ENCODE peak calls at places on chromosome 18, in six cellular contexts. A, Y, I, Q, H and X are unnamed samples.

GRCh38 chr18:7927119-7927518 is 360.0 kb downstream of the PTPRM start:
- DNase-seq in A (no peak), Y (no peak), I (no peak), Q (no peak), H (no peak), X (peak; percentile 13)

GRCh38 chr18:72752220-72752619 is 115.6 kb downstream of the NETO1 start:
- DNase-seq in A (no peak), Y (no peak), I (no peak), Q (no peak), H (no peak), X (no peak)

GRCh38 chr18:38301621-38302020 is 736.0 kb upstream of the CELF4 start:
- DNase-seq in A (no peak), Y (no peak), I (no peak), Q (peak; percentile 2), H (no peak), X (no peak)

GRCh38 chr18:63074987-63075404 is 244.6 kb downstream of the BCL2 start:
- DNase-seq in A (peak; percentile 86), Y (no peak), I (peak; percentile 87), Q (peak; percentile 70), H (peak; percentile 28), X (peak; percentile 78)

GRCh38 chr18:22191986-22192385 is 22.6 kb downstream of the GATA6 start:
- DNase-seq in A (peak; percentile 46), Y (no peak), I (no peak), Q (no peak), H (no peak), X (no peak)

GRCh38 chr18:48918156-48918555 is 32.6 kb downstream of the SMAD7 start:
- DNase-seq in A (no peak), Y (peak; percentile 64), I (no peak), Q (no peak), H (no peak), X (no peak)

GRCh38 chr18:35024965-35025364 is 16.2 kb upstream of the MAPRE2 start:
- DNase-seq in A (no peak), Y (no peak), I (no peak), Q (peak; percentile 8), H (no peak), X (peak; percentile 82)

GRCh38 chr18:5979971-5980457 is 84.7 kb upstream of the TMEM200C start:
- DNase-seq in A (no peak), Y (no peak), I (no peak), Q (no peak), H (no peak), X (no peak)

GRCh38 chr18:60446821-60447220 is 74.2 kb upstream of the MC4R start:
- DNase-seq in A (peak; percentile 5), Y (no peak), I (no peak), Q (no peak), H (no peak), X (peak; percentile 61)

GRCh38 chr18:48514786-48515185 is 24.0 kb upstream of the CTIF start:
- DNase-seq in A (peak; percentile 13), Y (no peak), I (no peak), Q (no peak), H (no peak), X (no peak)

GRCh38 chr18:6624271-6624670 is 105.2 kb upstream of the ARHGAP28 start:
- DNase-seq in A (no peak), Y (no peak), I (no peak), Q (peak; percentile 74), H (no peak), X (peak; percentile 87)

GRCh38 chr18:39675916-39676315 is 2110.3 kb upstream of the CELF4 start:
- DNase-seq in A (no peak), Y (no peak), I (no peak), Q (no peak), H (no peak), X (no peak)

GRCh38 chr18:28088477-28088876 is 88.5 kb downstream of the CDH2 start:
- DNase-seq in A (peak; percentile 54), Y (no peak), I (peak; percentile 84), Q (no peak), H (no peak), X (no peak)

GRCh38 chr18:48031641-48032040 is 101.2 kb upstream of the SMAD2 start:
- DNase-seq in A (no peak), Y (no peak), I (no peak), Q (no peak), H (no peak), X (no peak)

GRCh38 chr18:36477776-36478175 is 180.3 kb downstream of the FHOD3 start:
- DNase-seq in A (no peak), Y (no peak), I (no peak), Q (no peak), H (no peak), X (no peak)
- H3K27ac ChIP-seq in A (peak overlapping the region; percentile 99), Y (no peak overlapping the region), I (no peak overlapping the region), Q (no peak overlapping the region), H (no peak overlapping the region), X (no peak overlapping the region)

DNA sequence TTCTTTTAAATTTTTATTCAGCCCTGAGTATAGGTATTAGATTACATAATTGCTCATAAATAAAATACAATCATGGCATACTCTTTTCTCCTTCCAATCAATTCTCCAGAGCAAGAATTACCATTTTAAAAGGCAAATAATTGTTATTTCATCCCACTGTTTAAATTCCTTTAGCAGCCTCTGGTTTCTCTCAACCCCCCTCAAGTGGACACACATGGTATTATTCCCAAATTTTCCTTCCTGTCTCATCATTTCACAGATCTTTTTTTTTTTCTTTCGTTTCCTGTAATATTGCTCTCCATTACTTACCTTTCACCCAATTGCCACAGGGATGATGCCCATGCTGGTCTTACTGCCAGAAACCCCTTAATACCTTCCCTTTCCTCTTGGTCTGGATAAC is 385.2 kb downstream of the RIT2 start:
- DNase-seq in A (no peak), Y (no peak), I (peak; percentile 55), Q (no peak), H (no peak), X (peak; percentile 32)
- TF ChIP-seq EZH2phosphoT487 in A (no peak), Y (no peak), I (no peak), Q (no peak), H (no peak), X (no peak)

DNA sequence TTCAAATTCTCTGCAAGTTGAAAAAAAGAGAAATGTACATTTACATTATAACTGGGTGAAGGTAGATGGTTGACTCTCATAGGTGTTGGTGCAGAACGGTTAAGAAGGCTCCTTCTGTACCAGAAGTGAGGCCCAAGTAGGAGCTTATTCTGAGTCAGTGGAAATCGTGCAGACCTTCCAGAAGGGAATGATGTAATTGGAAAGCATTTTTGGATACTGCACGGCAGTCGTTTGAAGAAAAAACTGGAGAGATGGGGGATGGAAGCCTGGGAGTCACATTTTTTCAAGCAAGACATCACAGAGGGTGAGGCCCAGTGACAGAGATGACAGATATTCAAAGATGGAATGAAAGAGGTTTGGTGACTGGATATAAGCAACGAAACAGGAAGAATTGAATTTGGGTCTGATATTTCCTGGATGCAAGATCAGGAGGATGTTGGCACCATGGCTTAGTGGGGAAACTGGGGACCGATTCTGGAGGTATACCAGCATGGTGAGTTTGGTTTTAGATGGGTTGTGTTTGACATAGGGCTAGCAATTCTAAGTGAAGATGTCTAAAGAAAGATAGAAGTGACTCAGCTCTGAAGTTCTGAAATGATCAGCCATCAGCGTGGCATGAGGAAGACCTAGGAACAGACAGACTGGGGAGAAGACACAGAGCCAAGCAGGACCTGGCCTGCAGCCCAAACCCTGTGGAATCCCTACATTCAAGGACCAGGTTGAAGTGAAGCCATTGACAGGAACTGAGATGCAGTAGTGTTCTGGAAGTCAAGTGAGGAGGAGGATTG is 39.6 kb downstream of the HRH4 start:
- DNase-seq in A (no peak), Y (no peak), I (no peak), Q (no peak), H (no peak), X (peak; percentile 89)
- H3K27ac ChIP-seq in A (no peak overlapping the region), Y (no peak overlapping the region), I (no peak overlapping the region), Q (no peak overlapping the region), H (no peak overlapping the region), X (peak overlapping the region; percentile 73)

DNA sequence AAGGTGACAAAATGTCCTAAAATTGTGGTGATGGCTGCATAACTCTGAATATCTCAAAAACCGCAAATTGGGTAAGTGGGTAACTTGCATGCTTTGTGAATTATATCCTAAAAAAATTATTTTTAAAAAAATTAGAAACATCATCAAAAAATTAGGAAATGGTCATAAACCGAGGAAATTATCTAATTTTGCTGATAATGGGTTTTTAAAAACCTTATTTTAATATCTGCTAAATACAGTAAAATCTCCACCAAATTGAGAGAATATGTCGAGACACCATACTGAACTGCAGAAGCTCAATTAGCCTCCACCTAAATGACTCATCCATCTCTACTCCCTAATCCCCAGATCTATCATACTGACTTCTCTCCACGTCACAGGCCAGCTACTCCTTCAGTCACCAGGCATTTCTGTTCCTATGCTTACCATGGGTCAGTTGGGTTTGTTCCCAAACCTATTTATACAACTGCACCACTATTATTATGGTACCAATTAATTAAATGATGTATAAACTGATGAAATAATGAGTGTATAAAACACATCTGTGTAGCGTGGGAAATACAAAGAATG is 36.1 kb downstream of the SPIRE1 start:
- DNase-seq in A (no peak), Y (no peak), I (no peak), Q (peak; percentile 80), H (no peak), X (peak; percentile 96)
- TF ChIP-seq EZH2phosphoT487 in A (no peak), Y (no peak), I (no peak), Q (no peak), H (no peak), X (no peak)